ENCODE peak calls at places on chromosomes 13 and 19, in nine cellular contexts. Q is naive thymus-derived CD8-positive, alpha-beta T cell; Y is stimulated activated naive CD4-positive, alpha-beta T cell treated with Interleukin-2 at 50 U/mL for 16 hours; X is fibroblast of mammary gland; G is GM10248; A is stromal cell of bone marrow; F is activated CD8-positive, alpha-beta memory T cell treated with anti-CD3 and anti-CD28 coated beads for 1 hour; S is AG09309; E is activated CD4-positive, alpha-beta T cell treated with anti-CD3 and anti-CD28 coated beads, Interleukin-2, amount 50 U/mL, for 4 hours. L is an unnamed sample.

GRCh38 chr13:44015808-44016207 is 136.1 kb downstream of the LACC1 start:
- DNase-seq in G (no peak), Q (no peak), Y (no peak), F (no peak), S (no peak), A (no peak), E (no peak), X (no peak), L (no peak)

GRCh38 chr13:70353096-70353495 is 244.8 kb upstream of the KLHL1 start:
- DNase-seq in E (no peak), A (no peak), G (no peak), Y (no peak), X (no peak), Q (no peak), S (no peak), F (no peak), L (no peak)

GRCh38 chr19:46426506-46427162 is 2.1 kb downstream of the PNMA8C start:
- DNase-seq in F (no peak), A (no peak), X (peak; percentile 78), Y (peak; percentile 26), E (no peak), S (no peak), Q (peak; percentile 20), G (no peak), L (no peak)

GRCh38 chr19:7505682-7506384 is 10.1 kb upstream of the ZNF358 start:
- DNase-seq in G (peak; percentile 75), X (no peak), Q (no peak), S (no peak), A (no peak), F (no peak), E (no peak), Y (no peak), L (no peak)

GRCh38 chr13:93670858-93671257 is 444.3 kb downstream of the GPC6 start:
- DNase-seq in G (no peak), Y (no peak), Q (no peak), S (no peak), E (no peak), A (no peak), X (no peak), F (no peak), L (no peak)

GRCh38 chr13:95814494-95814893 is 137.6 kb downstream of the DNAJC3 start:
- DNase-seq in A (no peak), S (no peak), Q (no peak), X (no peak), F (no peak), E (no peak), Y (no peak), G (no peak), L (no peak)

GRCh38 chr19:54481326-54481930 is 8.3 kb upstream of the CDC42EP5 start:
- DNase-seq in E (no peak), F (no peak), G (peak; percentile 61), S (no peak), Q (no peak), Y (no peak), X (peak; percentile 41), A (no peak), L (no peak)

GRCh38 chr13:30224732-30225131 is 82.6 kb downstream of the KATNAL1 start:
- DNase-seq in G (no peak), S (peak; percentile 2), Y (no peak), A (peak; percentile 7), F (no peak), E (no peak), X (peak; percentile 44), Q (no peak), L (no peak)

GRCh38 chr13:102726430-102726829 is 31.6 kb upstream of the METTL21C start:
- DNase-seq in S (no peak), F (no peak), A (no peak), Q (no peak), E (no peak), G (no peak), X (peak; percentile 11), Y (no peak), L (no peak)